ENCODE peak calls at places on chromosomes 12 and 14, in five cellular contexts. X is GM23248, F is heart right ventricle, B is pancreas, A is aorta. E is an unnamed sample.

GRCh38 chr12:132386926-132387497 is 57.6 kb upstream of the GALNT9 start:
- DNase-seq in X (no peak), F (no peak), B (peak; percentile 35), A (no peak), E (no peak)

GRCh38 chr12:71426030-71426570 is 13.5 kb upstream of the LGR5 start:
- DNase-seq in X (no peak), F (no peak), B (no peak), A (no peak), E (no peak)

GRCh38 chr12:3367750-3368444 is 123.1 kb upstream of the PRMT8 start:
- DNase-seq in X (no peak), F (no peak), B (no peak), A (no peak), E (no peak)

GRCh38 chr12:116274552-116275375 is 2.7 kb downstream of the MED13L start:
- DNase-seq in X (no peak), F (no peak), B (no peak), A (no peak), E (no peak)

GRCh38 chr14:23321572-23322547 is 603 bp downstream of the PABPN1 start:
- DNase-seq in X (peak; percentile 88), F (no peak), B (peak; percentile 81), A (peak; percentile 86), E (peak; percentile 74)

GRCh38 chr12:110141389-110141788 is 17.2 kb downstream of the IFT81 start:
- DNase-seq in X (peak; percentile 90), F (peak; percentile 32), B (no peak), A (no peak), E (no peak)

GRCh38 chr12:42238240-42239140 is at the start of gene YAF2:
- DNase-seq in X (peak; percentile 98), F (peak; percentile 92), B (peak; percentile 93), A (peak; percentile 97), E (peak; percentile 95)

GRCh38 chr14:67583711-67584644 is 16.1 kb downstream of the PIGH start:
- DNase-seq in X (peak; percentile 58), F (no peak), B (peak; percentile 43), A (no peak), E (no peak)

GRCh38 chr14:88895116-88895515 is 70.7 kb downstream of the TTC8 start:
- DNase-seq in X (peak; percentile 68), F (no peak), B (no peak), A (no peak), E (no peak)

GRCh38 chr12:59067068-59067467 is 146.8 kb upstream of the LRIG3 start:
- DNase-seq in X (peak; percentile 73), F (no peak), B (no peak), A (no peak), E (no peak)

GRCh38 chr14:24058260-24058950 is 6.6 kb downstream of the CARMIL3 start:
- DNase-seq in X (peak; percentile 86), F (peak; percentile 42), B (peak; percentile 82), A (peak; percentile 78), E (peak; percentile 84)

GRCh38 chr12:113135178-113136127 is at the start of gene RASAL1:
- DNase-seq in X (no peak), F (no peak), B (peak; percentile 86), A (peak; percentile 75), E (no peak)

GRCh38 chr14:64218344-64219240 is 75.6 kb downstream of the ESR2 start:
- DNase-seq in X (no peak), F (no peak), B (no peak), A (no peak), E (no peak)
- H3K27ac ChIP-seq in X (no peak overlapping the region), F (peak overlapping the region; percentile 77), B (peak overlapping the region; percentile 4), A (no peak overlapping the region), E (no peak overlapping the region)

DNA sequence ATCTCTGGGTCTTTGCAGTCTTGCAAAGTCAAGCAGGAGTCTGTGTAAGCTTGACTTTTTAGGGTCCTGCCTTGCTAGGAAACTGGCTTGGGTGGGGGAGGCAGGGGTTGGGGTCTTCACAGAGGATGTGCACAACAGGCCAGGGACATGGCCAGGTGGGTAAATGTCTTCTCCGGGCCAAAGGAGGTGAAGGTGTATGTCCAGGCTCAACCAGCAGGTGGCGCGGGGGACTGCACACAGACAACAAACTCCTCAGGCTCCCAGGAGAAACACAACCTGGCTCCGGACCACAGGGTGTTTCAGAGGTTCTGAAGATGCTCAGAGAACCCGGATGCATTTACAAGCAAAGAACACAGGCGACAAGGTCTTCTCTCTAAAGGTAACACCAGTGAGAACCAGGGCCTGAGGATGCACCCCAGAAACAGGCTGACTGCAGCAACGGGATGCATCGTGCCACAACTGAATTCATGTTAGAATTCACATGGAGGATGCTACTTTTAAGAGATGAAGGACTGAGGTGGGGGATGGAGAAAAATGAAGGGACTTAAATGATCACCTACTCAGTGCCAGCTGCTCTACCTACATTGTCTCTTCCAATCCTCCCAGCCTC is 56.0 kb downstream of the PLEKHG3 start:
- DNase-seq in X (peak; percentile 52), F (peak; percentile 51), B (peak; percentile 83), A (peak; percentile 83), E (no peak)
- H3K27ac ChIP-seq in X (no peak overlapping the region), F (no peak overlapping the region), B (peak overlapping the region; percentile 2), A (no peak overlapping the region), E (no peak overlapping the region)

GRCh38 chr12:11623382-11623781 is 26.1 kb upstream of the ETV6 start:
- DNase-seq in X (no peak), F (no peak), B (no peak), A (no peak), E (no peak)
- H3K27ac ChIP-seq in X (no peak overlapping the region), F (no peak overlapping the region), B (no peak overlapping the region), A (no peak overlapping the region), E (no peak overlapping the region)

DNA sequence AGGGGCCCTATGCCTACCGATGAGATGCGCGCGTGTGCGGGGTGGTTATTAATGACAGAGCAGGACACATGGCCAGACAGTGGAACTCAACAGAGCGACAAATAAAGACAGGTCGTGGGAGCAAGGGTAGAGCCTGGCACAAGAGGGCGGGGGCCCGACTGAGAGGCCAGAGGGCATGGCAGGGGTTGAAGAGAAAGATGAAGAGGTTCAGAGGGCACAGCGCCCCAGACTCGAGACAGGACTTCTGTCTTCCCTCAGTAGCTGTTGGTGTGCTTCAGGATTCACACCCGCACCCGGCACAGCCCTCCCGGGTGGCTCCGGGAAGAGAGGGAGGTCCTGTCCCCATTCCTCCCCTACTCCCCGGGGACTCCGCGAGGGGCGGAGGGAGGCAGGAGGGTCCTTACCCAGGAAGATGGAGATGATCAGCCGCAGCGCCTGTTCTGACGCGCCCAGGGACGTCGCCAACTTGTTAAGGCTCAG is 366 bp downstream of the LPCAT3 start:
- DNase-seq in X (no peak), F (no peak), B (no peak), A (no peak), E (no peak)
- H3K27ac ChIP-seq in X (peak overlapping the region; percentile 19), F (peak overlapping the region; percentile 86), B (peak overlapping the region; percentile 95), A (peak overlapping the region; percentile 10), E (peak overlapping the region; percentile 80)

DNA sequence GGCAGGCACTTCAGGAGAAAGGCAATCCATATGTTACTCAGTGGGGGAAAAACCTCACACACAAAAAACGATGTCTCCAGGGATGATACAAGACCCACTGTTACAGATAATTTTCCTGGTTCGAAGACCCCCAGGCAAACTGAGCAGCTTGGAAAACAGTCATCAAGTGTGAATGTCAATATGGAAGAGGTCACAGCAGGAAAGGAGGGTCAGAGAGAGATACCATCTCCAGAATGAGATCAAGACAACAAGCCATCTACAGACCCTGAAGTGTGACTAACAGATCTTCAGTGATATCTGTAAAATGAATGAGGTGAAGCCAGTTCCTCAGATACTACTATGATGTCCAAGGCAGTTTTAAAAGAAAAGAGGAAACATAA is 28.6 kb downstream of the GNS start:
- DNase-seq in X (no peak), F (no peak), B (no peak), A (no peak), E (no peak)
- H3K27ac ChIP-seq in X (no peak overlapping the region), F (peak overlapping the region; percentile 0), B (no peak overlapping the region), A (no peak overlapping the region), E (no peak overlapping the region)

DNA sequence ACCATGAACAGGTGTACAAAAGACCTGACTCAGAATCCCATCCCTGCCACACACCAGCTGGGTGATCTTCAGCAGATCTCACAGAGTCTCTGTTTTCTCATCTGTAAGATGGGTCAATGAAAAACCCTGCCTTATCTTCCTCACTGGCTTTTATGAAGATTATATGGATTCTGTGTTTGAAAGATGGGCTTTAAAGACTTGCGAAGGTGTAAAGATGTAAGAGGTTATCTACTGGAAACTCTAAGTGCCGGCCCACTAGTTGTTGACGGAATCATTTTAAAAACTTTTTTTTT is 15.3 kb upstream of the ANKRD33 start:
- DNase-seq in X (no peak), F (no peak), B (no peak), A (no peak), E (no peak)
- H3K27ac ChIP-seq in X (no peak overlapping the region), F (no peak overlapping the region), B (no peak overlapping the region), A (no peak overlapping the region), E (no peak overlapping the region)

DNA sequence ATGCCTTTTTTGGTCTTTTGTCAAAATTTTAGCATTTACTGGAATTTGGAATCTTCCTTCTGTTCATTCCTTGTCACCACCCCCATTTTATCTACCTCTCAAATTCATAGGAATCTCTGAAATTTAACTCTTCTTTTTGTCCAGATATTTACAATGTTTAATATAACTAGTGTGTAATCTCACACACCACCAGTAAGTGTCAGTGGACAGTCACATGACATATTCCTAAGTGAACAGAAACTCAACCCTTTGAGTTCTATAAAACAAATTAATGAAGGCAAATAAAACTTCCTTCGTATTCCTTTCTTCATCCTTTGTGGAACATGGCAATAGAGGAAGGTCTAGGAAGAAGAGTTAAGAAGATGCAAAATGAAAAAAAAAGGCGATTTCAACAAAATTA is 26.6 kb downstream of the ATF7 start:
- DNase-seq in X (peak; percentile 40), F (no peak), B (no peak), A (no peak), E (no peak)
- H3K27ac ChIP-seq in X (no peak overlapping the region), F (no peak overlapping the region), B (no peak overlapping the region), A (no peak overlapping the region), E (no peak overlapping the region)

DNA sequence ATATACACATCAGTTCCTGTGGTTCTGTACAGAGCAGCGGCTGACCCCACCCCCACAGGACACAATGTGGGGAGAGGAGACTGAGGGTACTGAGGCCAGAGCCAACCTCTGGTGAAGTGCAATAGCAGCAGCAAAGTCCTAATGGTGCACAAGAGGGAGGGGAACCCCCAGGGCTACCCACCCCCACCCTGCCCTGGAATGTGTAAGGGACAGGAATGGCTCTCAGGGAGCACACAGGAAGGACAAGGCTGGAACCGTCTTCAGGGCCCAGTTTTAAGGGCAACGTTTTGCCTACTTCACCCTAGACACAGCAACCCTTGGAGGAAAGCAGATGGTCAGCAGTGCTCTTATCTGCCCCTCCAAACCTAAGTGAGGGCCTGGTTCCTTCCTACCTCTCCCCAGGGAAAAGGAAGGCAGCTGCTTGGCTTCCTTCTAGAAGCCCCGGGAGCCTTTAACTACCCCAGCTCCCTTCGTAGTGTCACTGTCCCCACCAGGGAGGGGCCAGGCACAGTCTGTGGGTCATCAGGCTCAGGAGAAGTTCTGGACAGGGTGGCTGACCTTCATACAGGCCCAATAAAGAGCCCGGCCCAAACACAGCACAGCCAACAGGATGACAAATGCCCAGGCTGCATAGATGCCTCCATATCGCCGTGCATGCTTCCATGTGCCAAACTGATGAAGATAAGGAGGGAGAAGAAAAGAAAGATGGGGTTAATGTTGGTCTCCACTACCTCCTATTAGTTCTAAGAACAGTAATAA is 3.0 kb downstream of the PIP4P1 start:
- DNase-seq in X (no peak), F (no peak), B (no peak), A (peak; percentile 20), E (no peak)
- H3K27ac ChIP-seq in X (no peak overlapping the region), F (no peak overlapping the region), B (no peak overlapping the region), A (no peak overlapping the region), E (no peak overlapping the region)

GRCh38 chr14:104073764-104074163 is 11.7 kb upstream of the ASPG start:
- DNase-seq in X (no peak), F (no peak), B (no peak), A (no peak), E (no peak)
- H3K27ac ChIP-seq in X (no peak overlapping the region), F (no peak overlapping the region), B (no peak overlapping the region), A (no peak overlapping the region), E (no peak overlapping the region)

GRCh38 chr14:75283162-75283883 is 4.7 kb downstream of the FOS start:
- DNase-seq in X (peak; percentile 55), F (no peak), B (no peak), A (no peak), E (no peak)
- H3K27ac ChIP-seq in X (no peak overlapping the region), F (no peak overlapping the region), B (peak overlapping the region; percentile 71), A (no peak overlapping the region), E (no peak overlapping the region)

E was measured in right lobe of liver.